ENCODE peak calls at places on chromosomes 3 and 15, in eight cellular contexts. M is OCI-LY7; G is left ventricle myocardium inferior; C is ovary; A is right cardiac atrium; U is RWPE1; Z is CD4-positive, alpha-beta T cell; Q is GM23338. S is an unnamed sample.
A peak's percentile ranks its signal among the peaks of the same experiment; 100 is the strongest.

GRCh38 chr15:28922712-28923012 is 36.9 kb downstream of the APBA2 start:
- DNase-seq in U (no peak), C (no peak), G (no peak), M (no peak), A (no peak), Z (no peak), Q (no peak), S (no peak)

GRCh38 chr15:78347586-78348543 is 7.7 kb downstream of the CRABP1 start:
- DNase-seq in U (no peak), Q (no peak), A (no peak), C (no peak), M (no peak), G (no peak), Z (no peak), S (no peak)

GRCh38 chr3:2579206-2579605 is 480.5 kb downstream of the CNTN4 start:
- DNase-seq in Q (no peak), A (no peak), U (no peak), Z (no peak), C (no peak), M (no peak), G (no peak), S (no peak)

GRCh38 chr3:179454887-179455286 is 3.6 kb upstream of the GNB4 start:
- DNase-seq in Z (no peak), M (no peak), A (no peak), U (no peak), C (no peak), Q (no peak), G (no peak), S (no peak)

GRCh38 chr15:55270301-55270700 is 19.3 kb downstream of the RAB27A start:
- DNase-seq in A (no peak), Q (no peak), M (no peak), Z (no peak), G (no peak), C (no peak), U (no peak), S (no peak)

GRCh38 chr3:195698325-195699147 is 22.2 kb upstream of the MUC20 start:
- DNase-seq in Q (no peak), C (no peak), A (no peak), U (no peak), Z (no peak), M (no peak), G (no peak), S (peak; percentile 4)

GRCh38 chr15:60669351-60669750 is 190.4 kb upstream of the ICE2 start:
- DNase-seq in C (no peak), Z (no peak), Q (no peak), G (no peak), A (no peak), M (no peak), U (no peak), S (no peak)

GRCh38 chr3:153379516-153379915 is 217.5 kb downstream of the RAP2B start:
- DNase-seq in A (no peak), G (no peak), Z (no peak), M (no peak), C (no peak), Q (no peak), U (no peak), S (no peak)

GRCh38 chr3:44108481-44108880 is 133.2 kb upstream of the TOPAZ1 start:
- DNase-seq in A (no peak), M (no peak), U (no peak), C (no peak), Z (no peak), G (no peak), Q (no peak), S (no peak)

GRCh38 chr3:110133971-110134370 is 796.6 kb upstream of the DPPA4 start:
- DNase-seq in Q (no peak), G (no peak), A (no peak), U (no peak), M (no peak), C (no peak), Z (no peak), S (no peak)

GRCh38 chr3:141368062-141368924 is at the start of gene ZBTB38:
- DNase-seq in U (peak; percentile 84), M (no peak), Q (peak; percentile 87), A (peak; percentile 95), C (peak; percentile 90), Z (no peak), G (peak; percentile 88), S (peak; percentile 19)

GRCh38 chr3:185983495-185984141 is 45.8 kb upstream of the TRA2B start:
- DNase-seq in Z (peak; percentile 27), G (peak; percentile 36), Q (peak; percentile 95), M (peak; percentile 57), U (peak; percentile 81), A (peak; percentile 73), C (peak; percentile 72), S (peak; percentile 66)

GRCh38 chr3:127747751-127748521 is 74.4 kb downstream of the MGLL start:
- DNase-seq in Q (no peak), C (peak; percentile 37), Z (no peak), U (peak; percentile 73), M (no peak), G (peak; percentile 76), A (peak; percentile 88), S (no peak)

DNA sequence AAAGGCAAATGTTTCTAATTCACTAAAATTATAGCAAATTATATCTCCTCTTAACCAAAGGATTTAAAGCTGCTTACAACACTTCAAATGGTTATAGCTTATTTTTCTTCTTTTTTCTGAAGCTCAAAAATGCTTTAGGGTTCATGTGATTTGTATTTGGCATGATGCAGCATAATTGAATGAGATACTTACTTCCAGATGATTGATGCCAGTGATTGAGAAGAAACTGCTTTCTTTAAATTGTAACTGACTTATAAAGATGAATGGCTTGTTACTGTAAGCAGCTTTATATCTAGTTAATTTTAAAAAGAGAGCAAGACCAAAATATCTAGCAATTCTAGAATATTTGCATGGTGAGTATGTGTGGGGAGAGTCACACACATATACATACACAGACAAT is 270.7 kb upstream of the THRB start:
- DNase-seq in M (no peak), C (no peak), A (no peak), Q (no peak), G (no peak), Z (no peak), U (no peak), S (no peak)
- H3K27ac ChIP-seq in M (no peak overlapping the region), C (no peak overlapping the region), A (no peak overlapping the region), Q (no peak overlapping the region), G (no peak overlapping the region), Z (no peak overlapping the region), U (no peak overlapping the region), S (no peak overlapping the region)

GRCh38 chr3:98887684-98888083 is 13.8 kb downstream of the DCBLD2 start:
- DNase-seq in A (no peak), U (no peak), Z (no peak), C (no peak), G (no peak), M (no peak), Q (no peak), S (no peak)

GRCh38 chr3:98890181-98890882 is 11.2 kb downstream of the DCBLD2 start:
- DNase-seq in U (no peak), Z (no peak), Q (no peak), G (no peak), C (no peak), A (no peak), M (no peak), S (no peak)

GRCh38 chr3:98886525-98886924 is 15.0 kb downstream of the DCBLD2 start:
- DNase-seq in Z (no peak), A (no peak), C (no peak), U (no peak), M (no peak), Q (no peak), G (no peak), S (no peak)

GRCh38 chr3:98884675-98885371 is 16.7 kb downstream of the DCBLD2 start:
- DNase-seq in U (no peak), G (no peak), Z (no peak), A (no peak), C (no peak), Q (no peak), M (no peak), S (no peak)

GRCh38 chr3:98885851-98886250 is 15.6 kb downstream of the DCBLD2 start:
- DNase-seq in M (no peak), Q (no peak), U (no peak), Z (no peak), A (no peak), C (no peak), G (no peak), S (no peak)
- H3K27ac ChIP-seq in M (no peak overlapping the region), Q (peak overlapping the region; percentile 61), U (no peak overlapping the region), Z (no peak overlapping the region), A (peak overlapping the region; percentile 58), C (no peak overlapping the region), G (peak overlapping the region; percentile 54), S (no peak overlapping the region)

DNA sequence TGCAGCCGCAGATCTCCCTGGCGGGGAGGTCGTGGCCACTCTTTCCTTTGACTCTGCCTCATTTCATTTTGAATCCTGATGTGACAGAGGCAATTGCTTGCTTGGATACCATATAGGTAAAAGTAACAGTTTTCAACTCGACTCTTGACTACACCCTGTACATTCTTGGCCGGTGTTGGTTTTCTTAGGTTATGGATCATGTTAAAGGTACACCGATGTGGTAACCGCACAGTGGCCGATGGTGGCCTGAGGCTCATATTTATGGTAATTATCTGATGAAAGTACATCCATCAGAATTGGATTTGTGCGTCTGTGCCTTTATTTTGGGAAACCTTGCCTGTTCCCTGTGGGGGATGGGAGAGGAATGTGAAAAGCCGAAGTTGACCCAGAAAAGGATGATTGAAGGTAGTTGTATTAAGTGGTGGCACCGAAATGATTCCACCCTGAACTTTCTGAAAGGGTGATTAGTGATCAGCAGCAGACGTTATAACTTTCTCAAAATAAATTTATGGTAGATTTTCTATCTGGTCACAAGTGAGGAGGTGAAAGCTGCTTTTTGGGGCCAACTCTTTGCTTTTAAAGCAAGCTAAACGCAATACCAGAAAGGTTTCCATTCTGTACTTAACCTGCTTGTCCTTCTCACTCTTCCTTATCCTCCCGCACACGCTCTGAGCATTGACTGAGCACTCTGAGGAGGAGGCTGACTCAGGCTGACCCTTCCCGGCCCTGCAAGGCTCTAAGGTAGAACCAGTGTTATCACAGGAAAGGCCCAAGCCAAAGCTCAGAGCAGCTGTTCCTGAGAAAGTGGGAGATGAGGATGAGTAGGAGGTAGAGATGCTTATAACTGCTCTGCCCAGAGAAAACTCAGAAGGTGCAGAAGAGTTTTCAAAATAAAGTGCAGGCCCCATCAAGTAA is 2.0 kb downstream of the B3GNT5 start:
- DNase-seq in C (no peak), Q (no peak), U (peak; percentile 22), A (no peak), Z (no peak), G (no peak), M (no peak), S (no peak)
- H3K27ac ChIP-seq in C (peak overlapping the region; percentile 96), Q (no peak overlapping the region), U (peak overlapping the region; percentile 96), A (no peak overlapping the region), Z (no peak overlapping the region), G (peak overlapping the region; percentile 85), M (no peak overlapping the region), S (no peak overlapping the region)

GRCh38 chr15:96359772-96360498 is 29.4 kb downstream of the NR2F2 start:
- DNase-seq in A (peak; percentile 74), Q (peak; percentile 69), C (peak; percentile 75), U (no peak), M (no peak), G (no peak), Z (no peak), S (no peak)
- H3K27ac ChIP-seq in A (no peak overlapping the region), Q (no peak overlapping the region), C (peak overlapping the region; percentile 54), U (no peak overlapping the region), M (no peak overlapping the region), G (peak overlapping the region; percentile 64), Z (no peak overlapping the region), S (no peak overlapping the region)